ENCODE peak calls at places on chromosomes 16 and 17, in four cellular contexts. P, Y, J and T are unnamed samples.
A peak's percentile ranks its signal among the peaks of the same experiment; 100 is the strongest.

GRCh38 chr16:2056077-2056476 is 8.3 kb downstream of the TSC2 start:
- DNase-seq in P (peak; percentile 35), Y (no peak), J (no peak), T (peak; percentile 35)

GRCh38 chr17:50314456-50315011 is 31.4 kb upstream of the XYLT2 start:
- DNase-seq in J (no peak), Y (no peak), P (no peak), T (no peak)

GRCh38 chr16:10895053-10895946 is 18.3 kb downstream of the CIITA start:
- DNase-seq in P (peak; percentile 59), Y (no peak), J (peak; percentile 72), T (no peak)

GRCh38 chr17:1574697-1575471 is 12.3 kb upstream of the PITPNA start:
- DNase-seq in P (no peak), J (no peak), Y (no peak), T (no peak)

GRCh38 chr17:63445571-63446217 is 412 bp downstream of the CYB561 start:
- DNase-seq in J (peak; percentile 50), Y (no peak), P (peak; percentile 62), T (no peak)

GRCh38 chr16:333406-334094 is 19.0 kb downstream of the AXIN1 start:
- DNase-seq in P (peak; percentile 18), Y (no peak), J (no peak), T (no peak)

GRCh38 chr16:10944249-10945064 is at the start of gene CLEC16A:
- DNase-seq in Y (peak; percentile 92), P (peak; percentile 96), J (peak; percentile 91), T (peak; percentile 97)

GRCh38 chr17:82848022-82848592 is 8.3 kb upstream of the ZNF750 start:
- DNase-seq in P (peak; percentile 74), Y (no peak), J (no peak), T (no peak)

GRCh38 chr17:34542700-34543336 is 36.6 kb upstream of the TMEM132E start:
- DNase-seq in J (peak; percentile 58), P (peak; percentile 28), Y (no peak), T (no peak)

GRCh38 chr16:77431131-77431670 is 3.6 kb downstream of the ADAMTS18 start:
- DNase-seq in P (no peak), J (no peak), Y (no peak), T (no peak)

GRCh38 chr16:55147401-55147800 is 176.6 kb upstream of the IRX6 start:
- DNase-seq in P (no peak), Y (no peak), J (no peak), T (no peak)

GRCh38 chr17:82962163-82962720 is 117.2 kb upstream of the METRNL start:
- DNase-seq in P (peak; percentile 57), Y (no peak), J (no peak), T (no peak)

GRCh38 chr16:15857779-15858560 is 1.1 kb upstream of the MYH11 start:
- DNase-seq in P (peak; percentile 79), Y (no peak), J (peak; percentile 3), T (no peak)

GRCh38 chr17:1055751-1056645 is 59.1 kb downstream of the TIMM22 start:
- DNase-seq in J (peak; percentile 76), Y (no peak), P (peak; percentile 67), T (no peak)